ENCODE peak calls at places on chromosomes 7 and 10, in five cellular contexts. One of them, this sample, is unnamed.

GRCh38 chr10:116006508-116006907 is 266.5 kb downstream of the GFRA1 start:
- DNase-seq in hepatocyte: no peak
- DNase-seq in endothelial cell of umbilical vein: no peak
- DNase-seq in keratinocyte: no peak
- DNase-seq in GM23338: no peak
- DNase-seq in this sample: no peak

GRCh38 chr7:101998904-101999236 is 181.4 kb downstream of the CUX1 start:
- DNase-seq in hepatocyte: no peak
- DNase-seq in endothelial cell of umbilical vein: no peak
- DNase-seq in keratinocyte: no peak
- DNase-seq in GM23338: peak
- DNase-seq in this sample: no peak

GRCh38 chr10:80497187-80498038 is 40.3 kb upstream of the SH2D4B start:
- DNase-seq in hepatocyte: no peak
- DNase-seq in endothelial cell of umbilical vein: peak
- DNase-seq in keratinocyte: no peak
- DNase-seq in GM23338: no peak
- DNase-seq in this sample: no peak

GRCh38 chr7:56091591-56091990 is 1.2 kb downstream of the PHKG1 start:
- DNase-seq in hepatocyte: no peak
- DNase-seq in endothelial cell of umbilical vein: no peak
- DNase-seq in keratinocyte: no peak
- DNase-seq in GM23338: no peak
- DNase-seq in this sample: no peak

GRCh38 chr7:32037650-32038198 is 32.5 kb downstream of the PDE1C start:
- DNase-seq in hepatocyte: no peak
- DNase-seq in endothelial cell of umbilical vein: no peak
- DNase-seq in keratinocyte: no peak
- DNase-seq in GM23338: no peak
- DNase-seq in this sample: no peak

GRCh38 chr7:139873593-139874374 is 44.7 kb downstream of the TBXAS1 start:
- DNase-seq in hepatocyte: no peak
- DNase-seq in endothelial cell of umbilical vein: peak
- DNase-seq in keratinocyte: no peak
- DNase-seq in GM23338: no peak
- DNase-seq in this sample: no peak

GRCh38 chr7:6256709-6257535 is 15.5 kb downstream of the CYTH3 start:
- DNase-seq in hepatocyte: peak
- DNase-seq in endothelial cell of umbilical vein: no peak
- DNase-seq in keratinocyte: no peak
- DNase-seq in GM23338: no peak
- DNase-seq in this sample: no peak

GRCh38 chr10:66782776-66783175 is 143.1 kb upstream of the LRRTM3 start:
- DNase-seq in hepatocyte: no peak
- DNase-seq in endothelial cell of umbilical vein: no peak
- DNase-seq in keratinocyte: no peak
- DNase-seq in GM23338: no peak
- DNase-seq in this sample: peak

GRCh38 chr10:9096288-9096687 is 1041.8 kb downstream of the GATA3 start:
- DNase-seq in hepatocyte: no peak
- DNase-seq in endothelial cell of umbilical vein: no peak
- DNase-seq in keratinocyte: no peak
- DNase-seq in GM23338: no peak
- DNase-seq in this sample: no peak

GRCh38 chr10:4131407-4132215 is 346.6 kb upstream of the KLF6 start:
- DNase-seq in hepatocyte: peak
- DNase-seq in endothelial cell of umbilical vein: peak
- DNase-seq in keratinocyte: no peak
- DNase-seq in GM23338: no peak
- DNase-seq in this sample: peak

GRCh38 chr10:106682175-106682574 is 482.3 kb downstream of the SORCS1 start:
- DNase-seq in hepatocyte: peak
- DNase-seq in endothelial cell of umbilical vein: no peak
- DNase-seq in keratinocyte: no peak
- DNase-seq in GM23338: no peak
- DNase-seq in this sample: peak

GRCh38 chr7:78178319-78178718 is 379.7 kb downstream of the PHTF2 start:
- DNase-seq in hepatocyte: no peak
- DNase-seq in endothelial cell of umbilical vein: no peak
- DNase-seq in keratinocyte: no peak
- DNase-seq in GM23338: no peak
- DNase-seq in this sample: no peak

GRCh38 chr10:22245567-22245966 is 27.8 kb upstream of the EBLN1 start:
- DNase-seq in hepatocyte: no peak
- DNase-seq in endothelial cell of umbilical vein: peak
- DNase-seq in keratinocyte: peak
- DNase-seq in GM23338: peak
- DNase-seq in this sample: peak

GRCh38 chr10:22243321-22243720 is 25.5 kb upstream of the EBLN1 start:
- DNase-seq in hepatocyte: no peak
- DNase-seq in endothelial cell of umbilical vein: no peak
- DNase-seq in keratinocyte: no peak
- DNase-seq in GM23338: no peak
- DNase-seq in this sample: peak

GRCh38 chr10:22244855-22245254 is 27.0 kb upstream of the EBLN1 start:
- DNase-seq in hepatocyte: no peak
- DNase-seq in endothelial cell of umbilical vein: no peak
- DNase-seq in keratinocyte: no peak
- DNase-seq in GM23338: no peak
- DNase-seq in this sample: no peak

GRCh38 chr10:22246680-22247391 is 29.0 kb upstream of the EBLN1 start:
- DNase-seq in hepatocyte: peak
- DNase-seq in endothelial cell of umbilical vein: peak
- DNase-seq in keratinocyte: peak
- DNase-seq in GM23338: no peak
- DNase-seq in this sample: peak

DNA sequence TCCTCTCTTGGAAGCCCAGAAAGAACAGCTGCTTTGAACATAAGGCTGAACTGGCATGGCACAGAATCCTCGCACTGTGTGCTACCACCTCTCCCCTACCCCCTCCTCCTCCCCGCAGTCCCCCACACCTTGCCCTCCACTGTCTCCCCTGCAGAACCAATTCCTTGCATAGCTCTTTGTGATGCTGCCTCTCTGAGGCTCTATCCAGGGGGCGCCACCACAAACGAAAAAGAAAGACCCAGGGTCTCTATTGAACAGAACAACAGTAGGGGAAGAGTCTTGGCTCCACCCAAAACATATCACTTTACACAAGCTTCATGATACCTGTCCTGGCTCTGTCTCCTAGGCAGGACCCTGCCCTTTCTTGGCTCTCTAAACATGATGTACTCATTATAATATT is 26.2 kb upstream of the EBLN1 start:
- DNase-seq in hepatocyte: no peak
- DNase-seq in endothelial cell of umbilical vein: no peak
- DNase-seq in keratinocyte: no peak
- DNase-seq in GM23338: peak
- DNase-seq in this sample: no peak
- TF ChIP-seq CTCF in hepatocyte: no peak
- TF ChIP-seq CTCF in endothelial cell of umbilical vein: peak
- TF ChIP-seq CTCF in keratinocyte: no peak
- TF ChIP-seq CTCF in GM23338: peak
- TF ChIP-seq CTCF in this sample: peak

GRCh38 chr10:24457661-24458318 is 248.9 kb downstream of the KIAA1217 start:
- DNase-seq in hepatocyte: no peak
- DNase-seq in endothelial cell of umbilical vein: no peak
- DNase-seq in keratinocyte: no peak
- DNase-seq in GM23338: no peak
- DNase-seq in this sample: peak
- H2AFZ ChIP-seq in hepatocyte: no peak
- H2AFZ ChIP-seq in endothelial cell of umbilical vein: no peak
- H2AFZ ChIP-seq in keratinocyte: peak
- H2AFZ ChIP-seq in GM23338: no peak
- H2AFZ ChIP-seq in this sample: no peak

GRCh38 chr7:47444376-47445098 is 137.4 kb downstream of the TNS3 start:
- DNase-seq in hepatocyte: peak
- DNase-seq in endothelial cell of umbilical vein: peak
- DNase-seq in keratinocyte: no peak
- DNase-seq in GM23338: peak
- DNase-seq in this sample: peak
- TF ChIP-seq CTCF in hepatocyte: peak
- TF ChIP-seq CTCF in endothelial cell of umbilical vein: peak
- TF ChIP-seq CTCF in keratinocyte: peak
- TF ChIP-seq CTCF in GM23338: peak
- TF ChIP-seq CTCF in this sample: peak

GRCh38 chr7:2861509-2861908 is 17.4 kb upstream of the GNA12 start:
- DNase-seq in hepatocyte: no peak
- DNase-seq in endothelial cell of umbilical vein: no peak
- DNase-seq in keratinocyte: no peak
- DNase-seq in GM23338: no peak
- DNase-seq in this sample: no peak

GRCh38 chr7:2864204-2864985 is 20.3 kb upstream of the GNA12 start:
- DNase-seq in hepatocyte: no peak
- DNase-seq in endothelial cell of umbilical vein: no peak
- DNase-seq in keratinocyte: no peak
- DNase-seq in GM23338: no peak
- DNase-seq in this sample: peak

GRCh38 chr7:2860627-2861133 is 16.6 kb upstream of the GNA12 start:
- DNase-seq in hepatocyte: no peak
- DNase-seq in endothelial cell of umbilical vein: no peak
- DNase-seq in keratinocyte: no peak
- DNase-seq in GM23338: no peak
- DNase-seq in this sample: peak

GRCh38 chr7:2863461-2864066 is 19.5 kb upstream of the GNA12 start:
- DNase-seq in hepatocyte: peak
- DNase-seq in endothelial cell of umbilical vein: peak
- DNase-seq in keratinocyte: peak
- DNase-seq in GM23338: peak
- DNase-seq in this sample: peak

GRCh38 chr7:2862831-2863361 is 18.8 kb upstream of the GNA12 start:
- DNase-seq in hepatocyte: no peak
- DNase-seq in endothelial cell of umbilical vein: no peak
- DNase-seq in keratinocyte: no peak
- DNase-seq in GM23338: no peak
- DNase-seq in this sample: peak
- H2AFZ ChIP-seq in hepatocyte: peak
- H2AFZ ChIP-seq in endothelial cell of umbilical vein: peak
- H2AFZ ChIP-seq in keratinocyte: no peak
- H2AFZ ChIP-seq in GM23338: peak
- H2AFZ ChIP-seq in this sample: no peak

DNA sequence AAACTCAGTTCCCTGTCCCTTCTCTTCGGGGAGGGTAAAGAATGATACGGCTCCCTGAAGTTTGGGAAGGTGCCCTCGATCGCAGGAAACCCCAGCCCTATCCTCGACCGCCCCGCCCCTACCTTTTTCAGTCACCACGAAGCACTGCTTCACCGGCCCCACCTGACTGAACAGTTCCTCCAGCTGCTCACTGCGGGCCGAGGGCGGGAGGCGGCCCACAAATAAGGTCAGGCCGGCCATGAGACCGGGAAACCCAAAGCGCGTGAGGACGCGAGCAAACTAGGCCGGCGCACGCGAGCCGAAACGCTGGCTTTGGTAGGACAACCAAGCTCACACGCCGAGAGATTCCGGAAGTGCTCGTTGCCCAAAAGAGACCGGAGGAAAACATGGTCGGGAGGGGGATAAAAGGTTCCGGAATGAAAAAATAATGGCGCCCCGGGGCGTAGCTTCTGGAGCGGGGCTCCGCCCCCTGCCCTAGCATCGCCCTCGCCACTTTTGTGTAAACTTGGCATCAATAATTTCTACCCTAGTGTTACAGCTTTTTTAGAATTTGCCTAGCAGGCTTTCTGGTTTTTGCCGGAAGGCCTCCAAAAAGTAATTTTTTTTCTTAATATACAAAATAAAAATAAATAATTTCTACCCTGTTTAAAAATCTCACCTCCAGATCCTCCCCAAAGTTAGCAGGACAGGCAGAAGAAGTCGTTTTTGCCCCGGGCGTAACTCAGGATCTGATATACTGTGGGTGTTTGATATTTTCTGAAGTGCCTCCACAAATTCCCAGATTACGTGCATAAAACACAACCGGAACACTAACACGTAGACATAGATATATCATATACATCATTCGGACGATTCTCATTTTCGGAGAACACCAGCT is at the start of gene RBM28:
- DNase-seq in hepatocyte: peak
- DNase-seq in endothelial cell of umbilical vein: peak
- DNase-seq in keratinocyte: peak
- DNase-seq in GM23338: peak
- DNase-seq in this sample: peak
- TF ChIP-seq CTCF in hepatocyte: no peak
- TF ChIP-seq CTCF in endothelial cell of umbilical vein: no peak
- TF ChIP-seq CTCF in keratinocyte: no peak
- TF ChIP-seq CTCF in GM23338: no peak
- TF ChIP-seq CTCF in this sample: no peak

This sample was measured in PC-3.